ENCODE peak calls at places on chromosomes 5 and 9, in five cellular contexts. L is spleen, V is psoas muscle, R is A549, N is left lung. K is an unnamed sample.
A peak's percentile ranks its signal among the peaks of the same experiment; 100 is the strongest.

GRCh38 chr9:128903871-128904371 is 16.9 kb upstream of the PHYHD1 start:
- DNase-seq in L (no peak), V (no peak), R (no peak), N (no peak), K (peak; percentile 51)

GRCh38 chr9:133603165-133603927 is 5.8 kb downstream of the FAM163B start:
- DNase-seq in L (no peak), V (peak; percentile 35), R (no peak), N (no peak), K (no peak)

GRCh38 chr5:35012365-35012764 is 35.4 kb downstream of the AGXT2 start:
- DNase-seq in L (no peak), V (no peak), R (no peak), N (no peak), K (no peak)

GRCh38 chr9:131728546-131728910 is 11.3 kb downstream of the RAPGEF1 start:
- DNase-seq in L (no peak), V (no peak), R (no peak), N (no peak), K (no peak)

GRCh38 chr5:178418471-178419010 is 171.7 kb downstream of the COL23A1 start:
- DNase-seq in L (no peak), V (no peak), R (no peak), N (no peak), K (no peak)

GRCh38 chr5:83306572-83307241 is 164.8 kb upstream of the VCAN start:
- DNase-seq in L (peak; percentile 76), V (peak; percentile 58), R (no peak), N (peak; percentile 84), K (peak; percentile 12)

GRCh38 chr5:157649091-157649490 is 3.1 kb downstream of the SOX30 start:
- DNase-seq in L (no peak), V (no peak), R (no peak), N (no peak), K (no peak)

GRCh38 chr5:21164425-21164824 is 1176.4 kb upstream of the CDH18 start:
- DNase-seq in L (no peak), V (no peak), R (no peak), N (no peak), K (no peak)

GRCh38 chr5:164663223-164663989 is 1158.0 kb downstream of the MAT2B start:
- DNase-seq in L (no peak), V (no peak), R (no peak), N (no peak), K (no peak)

GRCh38 chr9:18499987-18500386 is 26.0 kb downstream of the ADAMTSL1 start:
- DNase-seq in L (no peak), V (no peak), R (no peak), N (no peak), K (no peak)

GRCh38 chr9:16928179-16928945 is 57.9 kb upstream of the BNC2 start:
- DNase-seq in L (no peak), V (no peak), R (peak; percentile 11), N (no peak), K (no peak)

GRCh38 chr5:9549941-9550340 is 4.1 kb upstream of the SEMA5A start:
- DNase-seq in L (no peak), V (no peak), R (no peak), N (no peak), K (no peak)

GRCh38 chr9:123225374-123225813 is 43.0 kb downstream of the STRBP start:
- DNase-seq in L (no peak), V (no peak), R (peak; percentile 42), N (no peak), K (peak; percentile 9)

GRCh38 chr5:658103-658502 is 35.0 kb downstream of the TPPP start:
- DNase-seq in L (peak; percentile 70), V (no peak), R (no peak), N (peak; percentile 22), K (no peak)

GRCh38 chr5:40689442-40689841 is 9.7 kb downstream of the PTGER4 start:
- DNase-seq in L (no peak), V (no peak), R (peak; percentile 86), N (no peak), K (peak; percentile 26)
- H3K4me1 ChIP-seq in L (peaks cover 75% of the 10 kb centered on the region), V (peaks cover 12% of the 10 kb centered on the region), R (peaks cover 29% of the 10 kb centered on the region), N (peaks cover 3% of the 10 kb centered on the region), K (peaks cover 15% of the 10 kb centered on the region)

GRCh38 chr5:139655727-139656271 is 7.7 kb downstream of the CXXC5 start:
- DNase-seq in L (peak; percentile 80), V (peak; percentile 86), R (peak; percentile 72), N (peak; percentile 68), K (peak; percentile 83)

GRCh38 chr5:139653616-139654015 is 5.5 kb downstream of the CXXC5 start:
- DNase-seq in L (no peak), V (peak; percentile 38), R (no peak), N (no peak), K (no peak)

GRCh38 chr5:139652788-139653241 is 4.7 kb downstream of the CXXC5 start:
- DNase-seq in L (no peak), V (peak; percentile 49), R (no peak), N (no peak), K (no peak)

GRCh38 chr5:139654464-139654863 is 6.3 kb downstream of the CXXC5 start:
- DNase-seq in L (no peak), V (no peak), R (no peak), N (no peak), K (no peak)

DNA sequence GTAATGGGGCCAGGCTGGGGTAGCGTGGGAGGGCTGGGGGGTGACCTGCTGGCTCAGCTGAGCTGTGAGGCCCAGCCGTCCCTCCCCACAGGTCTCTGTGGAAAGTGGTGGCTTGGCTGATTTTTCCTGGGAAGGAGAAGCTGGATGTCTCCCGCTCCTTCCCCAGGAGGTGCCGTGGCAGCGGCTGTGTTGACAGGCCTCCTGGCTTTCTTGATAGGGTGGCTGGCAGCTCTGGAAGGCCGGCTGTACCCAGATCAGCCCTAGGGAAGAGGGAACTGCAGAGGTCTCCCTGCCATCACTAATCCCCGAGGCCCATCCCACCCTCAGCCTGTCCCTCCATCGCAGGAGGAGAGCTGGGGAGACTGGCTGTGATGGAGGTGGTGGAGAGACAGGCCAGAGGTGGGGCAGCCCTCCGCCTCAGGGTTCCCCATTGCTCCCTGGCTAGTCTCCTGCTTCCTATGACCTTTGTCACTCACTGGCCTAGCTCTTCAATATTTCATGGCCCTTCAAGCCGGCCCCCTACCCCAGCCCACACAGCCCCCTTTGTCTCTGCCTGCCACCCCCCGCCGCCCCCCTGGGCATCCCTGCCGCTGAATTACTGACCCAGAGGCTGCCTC is 6.8 kb downstream of the CXXC5 start:
- DNase-seq in L (no peak), V (no peak), R (no peak), N (no peak), K (peak; percentile 54)
- H3K4me3 ChIP-seq in L (no peak overlapping the region), V (peak overlapping the region; percentile 99), R (no peak overlapping the region), N (no peak overlapping the region), K (no peak overlapping the region)

GRCh38 chr9:110918316-110919054 is 119.8 kb downstream of the LPAR1 start:
- DNase-seq in L (no peak), V (no peak), R (peak; percentile 41), N (no peak), K (no peak)

GRCh38 chr9:110912701-110913291 is 125.5 kb downstream of the LPAR1 start:
- DNase-seq in L (no peak), V (no peak), R (peak; percentile 58), N (no peak), K (no peak)

GRCh38 chr9:110919609-110920008 is 118.7 kb downstream of the LPAR1 start:
- DNase-seq in L (no peak), V (no peak), R (peak; percentile 91), N (no peak), K (no peak)

GRCh38 chr9:110919055-110919445 is 119.2 kb downstream of the LPAR1 start:
- DNase-seq in L (no peak), V (no peak), R (peak; percentile 29), N (no peak), K (no peak)

GRCh38 chr9:110916361-110916760 is 121.9 kb downstream of the LPAR1 start:
- DNase-seq in L (no peak), V (no peak), R (no peak), N (no peak), K (no peak)
- H3K4me1 ChIP-seq in L (peaks cover 6% of the 10 kb centered on the region), V (no peaks in the 10 kb centered on the region), R (peaks cover 67% of the 10 kb centered on the region), N (no peaks in the 10 kb centered on the region), K (no peaks in the 10 kb centered on the region)

GRCh38 chr5:67416986-67417385 is 220.4 kb upstream of the CD180 start:
- DNase-seq in L (no peak), V (no peak), R (no peak), N (no peak), K (no peak)

GRCh38 chr5:67413749-67414148 is 217.2 kb upstream of the CD180 start:
- DNase-seq in L (no peak), V (no peak), R (no peak), N (no peak), K (no peak)

GRCh38 chr5:67414712-67415111 is 218.1 kb upstream of the CD180 start:
- DNase-seq in L (no peak), V (no peak), R (no peak), N (no peak), K (no peak)

GRCh38 chr5:67417839-67418238 is 221.2 kb upstream of the CD180 start:
- DNase-seq in L (no peak), V (no peak), R (no peak), N (no peak), K (no peak)

GRCh38 chr5:67416133-67416937 is 219.7 kb upstream of the CD180 start:
- DNase-seq in L (no peak), V (no peak), R (no peak), N (no peak), K (no peak)
- H3K4me3 ChIP-seq in L (no peak overlapping the region), V (no peak overlapping the region), R (no peak overlapping the region), N (no peak overlapping the region), K (no peak overlapping the region)

GRCh38 chr5:116358911-116359418 is 215.7 kb downstream of the SEMA6A start:
- DNase-seq in L (no peak), V (no peak), R (no peak), N (no peak), K (no peak)
- H3K4me1 ChIP-seq in L (peaks cover 32% of the 10 kb centered on the region), V (peaks cover 22% of the 10 kb centered on the region), R (no peaks in the 10 kb centered on the region), N (no peaks in the 10 kb centered on the region), K (peaks cover 22% of the 10 kb centered on the region)

GRCh38 chr5:146446861-146447733 is at the start of gene TCERG1:
- DNase-seq in L (peak; percentile 96), V (peak; percentile 100), R (peak; percentile 100), N (peak; percentile 99), K (peak; percentile 99)

GRCh38 chr5:146447734-146448380 is 724 bp downstream of the TCERG1 start:
- DNase-seq in L (no peak), V (no peak), R (peak; percentile 33), N (peak; percentile 48), K (peak; percentile 58)

GRCh38 chr5:146451411-146451810 is 4.3 kb downstream of the TCERG1 start:
- DNase-seq in L (no peak), V (no peak), R (no peak), N (no peak), K (no peak)

GRCh38 chr5:146448783-146449519 is 1.8 kb downstream of the TCERG1 start:
- DNase-seq in L (no peak), V (no peak), R (no peak), N (no peak), K (no peak)
- H3K4me3 ChIP-seq in L (peak overlapping the region; percentile 100), V (peak overlapping the region; percentile 96), R (peak overlapping the region; percentile 73), N (peak overlapping the region; percentile 94), K (peak overlapping the region; percentile 94)

K was measured in SJCRH30.